ENCODE peak calls at places on chromosomes 3 and 15, in eight cellular contexts. Y, S, X, K, D, C, F and M are unnamed samples.

GRCh38 chr3:197154-197855 is 742 bp downstream of the CHL1 start:
- DNase-seq in Y (no peak), F (no peak), S (no peak), X (peak), K (no peak), D (peak), C (no peak), M (no peak)

GRCh38 chr3:173397161-173398110 is at the start of gene NLGN1:
- DNase-seq in C (peak), Y (peak), X (peak), F (no peak), D (peak), S (no peak), K (peak), M (peak)

GRCh38 chr15:50140097-50140496 is 21.1 kb upstream of the ATP8B4 start:
- DNase-seq in C (no peak), F (no peak), Y (no peak), X (no peak), K (peak), S (no peak), D (no peak), M (no peak)

GRCh38 chr3:128698211-128699011 is 27.6 kb upstream of the RAB7A start:
- DNase-seq in K (peak), X (peak), C (no peak), F (peak), D (peak), Y (no peak), S (no peak), M (no peak)

GRCh38 chr3:71585126-71585525 is 1.6 kb upstream of the FOXP1 start:
- DNase-seq in X (no peak), Y (peak), F (peak), C (no peak), K (peak), S (no peak), D (no peak), M (no peak)

GRCh38 chr3:132083583-132084372 is 49.0 kb upstream of the CPNE4 start:
- DNase-seq in S (no peak), C (no peak), F (peak), K (peak), X (no peak), Y (no peak), D (no peak), M (no peak)

GRCh38 chr3:102353804-102354203 is 81.0 kb upstream of the ZPLD1 start:
- DNase-seq in Y (no peak), S (no peak), D (no peak), C (no peak), K (no peak), X (no peak), F (no peak), M (no peak)

GRCh38 chr15:75606711-75607684 is 18.5 kb downstream of the SNUPN start:
- DNase-seq in F (peak), C (no peak), X (no peak), K (peak), Y (no peak), S (peak), D (no peak), M (no peak)

GRCh38 chr15:82138306-82138705 is 92.5 kb upstream of the MEX3B start:
- DNase-seq in F (no peak), S (no peak), Y (no peak), C (no peak), X (no peak), K (no peak), D (no peak), M (no peak)

GRCh38 chr3:159828542-159828943 is 160.1 kb upstream of the IL12A start:
- DNase-seq in K (peak), X (no peak), Y (no peak), S (no peak), D (no peak), C (peak), F (peak), M (peak)

GRCh38 chr3:49666592-49666991 is 7.6 kb upstream of the APEH start:
- DNase-seq in K (no peak), Y (no peak), F (no peak), D (no peak), S (no peak), X (no peak), C (no peak), M (peak)

GRCh38 chr15:42879390-42879912 is 41.1 kb downstream of the TTBK2 start:
- DNase-seq in D (no peak), F (no peak), K (no peak), Y (no peak), S (no peak), X (no peak), C (no peak), M (no peak)

GRCh38 chr3:66066963-66067617 is 28.4 kb upstream of the MAGI1 start:
- DNase-seq in K (peak), D (no peak), X (no peak), C (no peak), S (no peak), Y (no peak), F (no peak), M (no peak)

GRCh38 chr15:89208256-89208655 is 13.1 kb downstream of the RLBP1 start:
- DNase-seq in D (no peak), X (no peak), Y (no peak), C (no peak), S (no peak), K (no peak), F (no peak), M (no peak)

GRCh38 chr15:66390670-66391069 is 4.0 kb downstream of the MAP2K1 start:
- DNase-seq in K (no peak), S (peak), D (no peak), Y (peak), X (no peak), F (peak), C (no peak), M (no peak)

GRCh38 chr15:22959451-22960101 is 20.6 kb downstream of the CYFIP1 start:
- DNase-seq in K (no peak), X (no peak), D (no peak), C (no peak), Y (no peak), S (no peak), F (no peak), M (no peak)

GRCh38 chr3:195139876-195140240 is 131.1 kb downstream of the XXYLT1 start:
- DNase-seq in D (no peak), C (no peak), X (no peak), Y (no peak), F (no peak), S (no peak), K (peak), M (no peak)

GRCh38 chr3:72052841-72053409 is 268.0 kb upstream of the PROK2 start:
- DNase-seq in K (no peak), X (no peak), F (no peak), D (no peak), C (no peak), S (no peak), Y (no peak), M (no peak)

GRCh38 chr3:111080357-111080937 is 8.8 kb downstream of the NECTIN3 start:
- DNase-seq in D (no peak), F (peak), S (no peak), K (peak), X (no peak), C (no peak), Y (peak), M (no peak)

GRCh38 chr3:184693011-184693975 is 18.6 kb downstream of the MAGEF1 start:
- DNase-seq in D (no peak), C (no peak), F (no peak), X (no peak), S (no peak), Y (no peak), K (no peak), M (no peak)

GRCh38 chr3:32577621-32578556 is 7.2 kb upstream of the DYNC1LI1 start:
- DNase-seq in F (peak), X (no peak), C (no peak), Y (peak), S (no peak), D (no peak), K (peak), M (no peak)

GRCh38 chr3:18098960-18099587 is 326.1 kb downstream of the SATB1 start:
- DNase-seq in F (peak), Y (no peak), K (peak), S (no peak), D (no peak), C (peak), X (no peak), M (peak)

GRCh38 chr15:27589260-27589659 is 509.9 kb downstream of the OCA2 start:
- DNase-seq in Y (no peak), K (no peak), X (no peak), C (no peak), F (no peak), S (no peak), D (no peak), M (no peak)

GRCh38 chr3:2544718-2545117 is 446.1 kb downstream of the CNTN4 start:
- DNase-seq in D (no peak), F (no peak), Y (no peak), C (no peak), K (no peak), X (no peak), S (no peak), M (no peak)